ENCODE peak calls at places on chromosomes 3 and 15, in six cellular contexts. Q is progenitor cell of endocrine pancreas, N is RCC 7860, H is dermis blood vessel endothelial cell, V is cardiac fibroblast, E is GM13976. X is an unnamed sample.

GRCh38 chr3:113166719-113167492 is 44.5 kb upstream of the BOC start:
- DNase-seq in Q (no peak), N (no peak), H (no peak), V (peak), E (no peak), X (peak)

GRCh38 chr3:194941956-194942483 is 256.3 kb downstream of the FAM43A start:
- DNase-seq in Q (no peak), N (no peak), H (no peak), V (no peak), E (no peak), X (no peak)

GRCh38 chr3:195522254-195523023 is 20.7 kb downstream of the PPP1R2 start:
- DNase-seq in Q (no peak), N (peak), H (peak), V (peak), E (peak), X (peak)

GRCh38 chr3:48405343-48405881 is 24.5 kb downstream of the PLXNB1 start:
- DNase-seq in Q (peak), N (no peak), H (no peak), V (no peak), E (peak), X (no peak)

GRCh38 chr15:75661041-75661778 is 13.5 kb downstream of the SNX33 start:
- DNase-seq in Q (no peak), N (peak), H (peak), V (peak), E (no peak), X (peak)

GRCh38 chr3:27590437-27591320 is 106.5 kb upstream of the SLC4A7 start:
- DNase-seq in Q (no peak), N (peak), H (peak), V (peak), E (no peak), X (peak)

GRCh38 chr15:55990986-55991385 is 2.4 kb downstream of the NEDD4 start:
- DNase-seq in Q (no peak), N (no peak), H (no peak), V (no peak), E (no peak), X (no peak)

GRCh38 chr3:136122006-136122405 is 74.1 kb downstream of the MSL2 start:
- DNase-seq in Q (no peak), N (no peak), H (no peak), V (no peak), E (no peak), X (peak)

GRCh38 chr15:69881760-69882159 is 216.0 kb downstream of the TLE3 start:
- DNase-seq in Q (no peak), N (no peak), H (no peak), V (no peak), E (peak), X (no peak)

GRCh38 chr3:1969269-1969668 is 129.4 kb upstream of the CNTN4 start:
- DNase-seq in Q (no peak), N (no peak), H (peak), V (no peak), E (no peak), X (no peak)

GRCh38 chr3:146715176-146715575 is 110.0 kb upstream of the PLSCR5 start:
- DNase-seq in Q (no peak), N (no peak), H (peak), V (peak), E (no peak), X (peak)

GRCh38 chr3:128402998-128403397 is 63.7 kb downstream of the DNAJB8 start:
- DNase-seq in Q (no peak), N (no peak), H (no peak), V (no peak), E (no peak), X (no peak)

GRCh38 chr3:160400631-160401150 is 1.2 kb downstream of the SMC4 start:
- DNase-seq in Q (peak), N (no peak), H (peak), V (no peak), E (peak), X (peak)

GRCh38 chr15:38226867-38227266 is 25.8 kb upstream of the SPRED1 start:
- DNase-seq in Q (no peak), N (peak), H (peak), V (peak), E (no peak), X (peak)